ENCODE peak calls at places on chromosomes 13 and 19, in six cellular contexts. K, S, V, G, Z and B are unnamed samples.

GRCh38 chr13:100039740-100040139 is 49.2 kb upstream of the PCCA start:
- DNase-seq in K (no peak), S (peak), V (no peak), G (no peak), Z (no peak), B (no peak)

GRCh38 chr19:1252221-1252817 is 3.9 kb downstream of the MIDN start:
- DNase-seq in K (peak), S (peak), V (peak), G (peak), Z (peak), B (peak)

GRCh38 chr13:60329221-60329983 is 67.6 kb upstream of the TDRD3 start:
- DNase-seq in K (no peak), S (peak), V (peak), G (no peak), Z (peak), B (peak)

GRCh38 chr19:34253711-34254551 is 423 bp upstream of the GARRE1 start:
- DNase-seq in K (peak), S (peak), V (no peak), G (peak), Z (peak), B (no peak)

GRCh38 chr13:96816874-96817273 is 177.4 kb downstream of the OXGR1 start:
- DNase-seq in K (no peak), S (no peak), V (no peak), G (no peak), Z (no peak), B (no peak)

GRCh38 chr13:112760440-112760839 is 70.6 kb downstream of the ATP11A start:
- DNase-seq in K (no peak), S (peak), V (no peak), G (no peak), Z (peak), B (no peak)

GRCh38 chr19:30596268-30596667 is 224.1 kb downstream of the ZNF536 start:
- DNase-seq in K (no peak), S (no peak), V (no peak), G (no peak), Z (no peak), B (no peak)

GRCh38 chr13:37075164-37075563 is 15.7 kb upstream of the SUPT20H start:
- DNase-seq in K (no peak), S (no peak), V (no peak), G (no peak), Z (no peak), B (no peak)

GRCh38 chr13:95516021-95516420 is 36.5 kb upstream of the CLDN10 start:
- DNase-seq in K (no peak), S (no peak), V (no peak), G (no peak), Z (no peak), B (no peak)

GRCh38 chr19:3516675-3517207 is 10.6 kb downstream of the FZR1 start:
- DNase-seq in K (no peak), S (no peak), V (peak), G (no peak), Z (no peak), B (no peak)

GRCh38 chr19:38375098-38375493 is 725 bp downstream of the PSMD8 start:
- DNase-seq in K (no peak), S (peak), V (no peak), G (no peak), Z (no peak), B (no peak)

GRCh38 chr13:80945328-80945727 is 604.4 kb upstream of the SPRY2 start:
- DNase-seq in K (no peak), S (no peak), V (peak), G (no peak), Z (no peak), B (no peak)

GRCh38 chr13:46386426-46386995 is 541 bp downstream of the RUBCNL start:
- DNase-seq in K (no peak), S (no peak), V (no peak), G (no peak), Z (no peak), B (no peak)

GRCh38 chr19:51742736-51743288 is 8.9 kb downstream of the FPR1 start:
- DNase-seq in K (no peak), S (no peak), V (no peak), G (no peak), Z (no peak), B (no peak)

GRCh38 chr13:111505175-111505777 is 184.8 kb downstream of the TEX29 start:
- DNase-seq in K (peak), S (no peak), V (no peak), G (no peak), Z (no peak), B (peak)

GRCh38 chr19:40147693-40148347 is 43.4 kb upstream of the MAP3K10 start:
- DNase-seq in K (peak), S (peak), V (no peak), G (no peak), Z (peak), B (peak)

GRCh38 chr19:11698231-11698630 is 40.5 kb downstream of the ZNF823 start:
- DNase-seq in K (no peak), S (no peak), V (no peak), G (no peak), Z (no peak), B (no peak)

GRCh38 chr19:11692127-11692790 is 46.5 kb downstream of the ZNF823 start:
- DNase-seq in K (no peak), S (no peak), V (no peak), G (no peak), Z (no peak), B (no peak)

GRCh38 chr19:11694533-11695439 is 44.0 kb downstream of the ZNF823 start:
- DNase-seq in K (peak), S (peak), V (peak), G (peak), Z (peak), B (peak)

GRCh38 chr19:11697284-11697855 is 41.4 kb downstream of the ZNF823 start:
- DNase-seq in K (no peak), S (no peak), V (no peak), G (no peak), Z (no peak), B (no peak)

GRCh38 chr19:11693505-11694499 is 44.9 kb downstream of the ZNF823 start:
- DNase-seq in K (no peak), S (peak), V (peak), G (no peak), Z (no peak), B (peak)
- TF ChIP-seq POLR2A in K (no peak), S (no peak), V (no peak), G (no peak), Z (no peak), B (no peak)

DNA sequence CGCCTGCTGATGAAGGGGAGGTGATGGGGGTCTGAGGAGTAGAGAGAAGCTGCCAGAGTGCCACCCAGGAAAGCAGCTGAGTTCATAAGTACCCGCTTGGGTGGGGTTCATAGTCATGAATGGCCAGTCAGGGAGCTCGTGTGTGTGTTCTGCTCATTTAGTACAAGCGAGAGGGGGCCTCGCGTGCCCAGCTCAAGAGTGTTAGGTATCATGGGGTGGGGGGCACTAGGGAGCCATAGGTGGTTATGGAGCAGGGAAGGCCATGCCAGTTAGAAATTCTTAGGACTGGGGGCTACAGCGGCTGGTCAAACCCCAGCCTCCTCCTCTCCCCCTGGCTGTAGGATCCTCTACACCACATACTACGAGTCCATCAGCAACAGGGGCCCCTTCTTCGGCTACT is 46.8 kb downstream of the CD320 start:
- DNase-seq in K (no peak), S (no peak), V (peak), G (no peak), Z (no peak), B (no peak)
- TF ChIP-seq POLR2A in K (no peak), S (no peak), V (no peak), G (no peak), Z (no peak), B (no peak)

DNA sequence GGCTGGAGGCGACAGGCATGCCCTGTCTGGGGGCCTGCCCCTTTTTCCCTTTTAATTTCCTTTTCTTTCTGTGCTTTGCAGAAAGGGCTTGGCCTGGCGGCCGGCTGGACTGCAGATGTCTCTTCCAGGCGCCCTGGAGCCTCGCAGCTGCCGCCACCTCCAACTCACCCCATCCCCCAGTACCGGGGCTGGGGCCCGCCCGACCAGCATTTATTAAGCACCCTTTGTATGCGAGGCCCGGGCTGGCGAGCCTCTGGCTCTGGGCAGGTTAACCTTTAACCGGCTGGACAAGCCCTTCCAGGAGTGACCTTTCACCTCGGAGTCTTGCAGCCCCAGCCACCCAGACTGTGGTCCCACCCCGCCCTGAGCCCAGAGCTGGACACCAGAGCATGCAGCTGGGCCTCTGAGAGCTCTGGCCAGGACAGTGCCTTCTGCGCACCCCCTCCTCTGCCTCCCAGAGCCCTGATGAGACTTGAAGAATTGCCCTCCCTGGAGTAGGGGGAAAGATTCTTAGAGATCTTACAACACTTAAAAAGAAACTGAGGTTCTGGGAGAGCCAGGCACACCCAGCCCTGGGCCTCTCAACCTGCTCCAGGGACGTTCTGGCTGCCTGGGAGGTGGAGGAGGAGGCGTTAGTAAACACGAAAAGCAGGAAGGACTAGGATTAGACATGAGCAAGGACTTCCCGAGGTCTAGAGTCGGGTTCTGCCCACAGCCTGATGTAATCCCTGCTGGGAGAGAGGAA is 1.1 kb upstream of the NR2F6 start:
- DNase-seq in K (no peak), S (peak), V (peak), G (no peak), Z (no peak), B (no peak)
- TF ChIP-seq POLR2A in K (no peak), S (no peak), V (no peak), G (no peak), Z (no peak), B (no peak)

GRCh38 chr13:28622286-28622685 is 36.6 kb upstream of the POMP start:
- DNase-seq in K (peak), S (no peak), V (peak), G (no peak), Z (no peak), B (no peak)

GRCh38 chr13:28623782-28624706 is 34.9 kb upstream of the POMP start:
- DNase-seq in K (no peak), S (peak), V (no peak), G (no peak), Z (no peak), B (no peak)

GRCh38 chr13:28620011-28620830 is 38.7 kb upstream of the POMP start:
- DNase-seq in K (no peak), S (no peak), V (no peak), G (no peak), Z (no peak), B (no peak)

GRCh38 chr13:28618595-28618994 is 40.3 kb upstream of the POMP start:
- DNase-seq in K (no peak), S (no peak), V (no peak), G (no peak), Z (no peak), B (no peak)

GRCh38 chr13:28621439-28621838 is 37.5 kb upstream of the POMP start:
- DNase-seq in K (no peak), S (no peak), V (no peak), G (no peak), Z (no peak), B (no peak)
- TF ChIP-seq POLR2A in K (no peak), S (no peak), V (no peak), G (no peak), Z (no peak), B (no peak)

DNA sequence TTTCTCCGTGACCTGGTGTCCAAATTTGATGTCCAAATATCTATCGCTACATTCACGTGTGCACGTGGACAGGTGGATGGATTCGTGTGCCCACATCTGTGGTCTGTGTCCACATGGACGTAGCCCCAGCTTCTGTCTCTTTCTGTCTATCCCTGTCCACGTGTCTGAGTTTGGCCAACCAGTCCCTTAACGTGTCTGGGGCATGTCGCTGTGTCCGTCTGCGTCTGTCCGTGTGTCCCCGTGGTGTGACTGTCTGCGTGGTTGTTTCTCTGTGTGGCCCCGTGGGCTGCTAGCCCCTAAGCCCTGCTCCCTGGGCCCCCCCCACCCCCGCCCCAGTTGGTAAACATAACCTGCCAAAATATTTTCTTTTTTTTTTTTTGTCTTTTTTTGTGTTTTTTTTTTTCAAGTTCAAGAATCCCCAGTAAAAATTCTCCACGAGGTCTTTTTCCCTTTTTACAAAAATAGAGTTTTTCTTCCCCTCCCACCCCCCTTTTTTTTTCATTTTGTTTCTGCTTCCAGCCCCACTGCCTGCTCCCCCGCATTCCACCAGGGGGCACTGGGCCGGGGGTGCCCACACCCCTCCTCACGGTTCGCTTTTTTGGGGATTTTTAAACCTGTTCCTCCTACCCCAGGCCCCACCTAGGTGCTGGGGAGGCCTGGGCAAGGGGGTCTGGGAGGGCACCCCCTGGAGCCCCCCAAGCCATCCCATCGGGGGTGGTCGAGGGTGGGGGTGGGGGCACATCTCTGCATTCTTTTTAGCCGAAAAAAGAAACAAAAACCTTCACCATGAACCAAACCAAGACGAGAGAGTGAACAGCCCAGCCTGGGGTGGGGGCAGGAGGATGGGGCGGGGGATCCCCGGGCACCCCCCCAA is 18.3 kb downstream of the PRKCSH start:
- DNase-seq in K (no peak), S (no peak), V (no peak), G (no peak), Z (no peak), B (no peak)
- TF ChIP-seq POLR2A in K (no peak), S (no peak), V (no peak), G (no peak), Z (no peak), B (no peak)